ENCODE peak calls at places on chromosomes 12 and 14, in eight cellular contexts. One of them, this sample, is unnamed.

GRCh38 chr14:80378084-80378483 is 166.8 kb upstream of the DIO2 start:
- DNase-seq in HepG2: no peak
- DNase-seq in K562: no peak
- DNase-seq in endothelial cell of umbilical vein: no peak
- DNase-seq in SK-N-SH: no peak
- DNase-seq in GM12878: no peak
- DNase-seq in H1: no peak
- DNase-seq in HCT116: no peak
- DNase-seq in this sample: no peak

GRCh38 chr12:16335838-16336237 is 11.6 kb upstream of the MGST1 start:
- DNase-seq in SK-N-SH: no peak
- DNase-seq in HCT116: no peak
- DNase-seq in H1: no peak
- DNase-seq in endothelial cell of umbilical vein: no peak
- DNase-seq in GM12878: no peak
- DNase-seq in HepG2: no peak
- DNase-seq in K562: no peak
- DNase-seq in this sample: no peak

GRCh38 chr12:101759396-101760047 is 20.3 kb upstream of the SYCP3 start:
- DNase-seq in H1: no peak
- DNase-seq in SK-N-SH: peak; percentile 59
- DNase-seq in GM12878: no peak
- DNase-seq in HepG2: peak; percentile 39
- DNase-seq in HCT116: peak; percentile 13
- DNase-seq in endothelial cell of umbilical vein: peak; percentile 33
- DNase-seq in K562: peak; percentile 38
- DNase-seq in this sample: peak; percentile 62

GRCh38 chr14:103697601-103698379 is 17.5 kb downstream of the XRCC3 start:
- DNase-seq in H1: no peak
- DNase-seq in SK-N-SH: no peak
- DNase-seq in endothelial cell of umbilical vein: no peak
- DNase-seq in GM12878: no peak
- DNase-seq in HCT116: no peak
- DNase-seq in K562: no peak
- DNase-seq in HepG2: no peak
- DNase-seq in this sample: no peak

GRCh38 chr14:96176811-96177211 is 27.8 kb upstream of the BDKRB2 start:
- DNase-seq in endothelial cell of umbilical vein: no peak
- DNase-seq in HCT116: no peak
- DNase-seq in HepG2: no peak
- DNase-seq in H1: no peak
- DNase-seq in SK-N-SH: no peak
- DNase-seq in K562: no peak
- DNase-seq in GM12878: no peak
- DNase-seq in this sample: no peak

GRCh38 chr12:115233891-115234543 is 550.0 kb upstream of the TBX3 start:
- DNase-seq in K562: no peak
- DNase-seq in HepG2: no peak
- DNase-seq in GM12878: no peak
- DNase-seq in HCT116: no peak
- DNase-seq in endothelial cell of umbilical vein: no peak
- DNase-seq in SK-N-SH: peak; percentile 63
- DNase-seq in H1: no peak
- DNase-seq in this sample: peak; percentile 57

GRCh38 chr12:49969027-49969426 is 3.7 kb upstream of the AQP6 start:
- DNase-seq in GM12878: no peak
- DNase-seq in HepG2: no peak
- DNase-seq in H1: no peak
- DNase-seq in endothelial cell of umbilical vein: no peak
- DNase-seq in SK-N-SH: peak; percentile 6
- DNase-seq in HCT116: no peak
- DNase-seq in K562: no peak
- DNase-seq in this sample: no peak

GRCh38 chr12:124654666-124655316 is 87.4 kb upstream of the NCOR2 start:
- DNase-seq in GM12878: no peak
- DNase-seq in HCT116: no peak
- DNase-seq in SK-N-SH: peak; percentile 90
- DNase-seq in K562: no peak
- DNase-seq in endothelial cell of umbilical vein: no peak
- DNase-seq in H1: no peak
- DNase-seq in HepG2: no peak
- DNase-seq in this sample: no peak

GRCh38 chr12:4444031-4444430 is 1.6 kb downstream of the FGF6 start:
- DNase-seq in GM12878: no peak
- DNase-seq in HepG2: no peak
- DNase-seq in H1: no peak
- DNase-seq in endothelial cell of umbilical vein: no peak
- DNase-seq in HCT116: no peak
- DNase-seq in K562: no peak
- DNase-seq in SK-N-SH: no peak
- DNase-seq in this sample: no peak

GRCh38 chr14:69535230-69535848 is 39.3 kb downstream of the CCDC177 start:
- DNase-seq in HCT116: peak; percentile 42
- DNase-seq in endothelial cell of umbilical vein: peak; percentile 34
- DNase-seq in HepG2: peak; percentile 37
- DNase-seq in K562: peak; percentile 25
- DNase-seq in GM12878: no peak
- DNase-seq in SK-N-SH: peak; percentile 84
- DNase-seq in H1: peak; percentile 71
- DNase-seq in this sample: peak; percentile 89

GRCh38 chr12:86727151-86727550 is 471.0 kb upstream of the MGAT4C start:
- DNase-seq in HCT116: no peak
- DNase-seq in endothelial cell of umbilical vein: peak; percentile 87
- DNase-seq in SK-N-SH: no peak
- DNase-seq in H1: no peak
- DNase-seq in K562: no peak
- DNase-seq in HepG2: no peak
- DNase-seq in GM12878: no peak
- DNase-seq in this sample: no peak

GRCh38 chr14:70192915-70193314 is 4.2 kb upstream of the SLC8A3 start:
- DNase-seq in H1: no peak
- DNase-seq in endothelial cell of umbilical vein: no peak
- DNase-seq in GM12878: no peak
- DNase-seq in HepG2: peak; percentile 10
- DNase-seq in SK-N-SH: peak; percentile 29
- DNase-seq in HCT116: no peak
- DNase-seq in K562: no peak
- DNase-seq in this sample: peak; percentile 36

GRCh38 chr12:62484234-62484633 is 17.6 kb downstream of the MON2 start:
- DNase-seq in HCT116: no peak
- DNase-seq in SK-N-SH: no peak
- DNase-seq in GM12878: no peak
- DNase-seq in H1: no peak
- DNase-seq in K562: no peak
- DNase-seq in endothelial cell of umbilical vein: no peak
- DNase-seq in HepG2: no peak
- DNase-seq in this sample: no peak

GRCh38 chr12:115528466-115528865 is 749.0 kb downstream of the MED13L start:
- DNase-seq in HCT116: no peak
- DNase-seq in GM12878: no peak
- DNase-seq in endothelial cell of umbilical vein: no peak
- DNase-seq in K562: no peak
- DNase-seq in SK-N-SH: no peak
- DNase-seq in HepG2: no peak
- DNase-seq in H1: no peak
- DNase-seq in this sample: no peak

GRCh38 chr14:22283000-22283399 is 306.0 kb downstream of the DAD1 start:
- DNase-seq in HCT116: no peak
- DNase-seq in endothelial cell of umbilical vein: no peak
- DNase-seq in H1: no peak
- DNase-seq in SK-N-SH: no peak
- DNase-seq in GM12878: no peak
- DNase-seq in HepG2: no peak
- DNase-seq in K562: no peak
- DNase-seq in this sample: no peak

GRCh38 chr14:24171422-24172260 is at the start of gene REC8:
- DNase-seq in HCT116: no peak
- DNase-seq in HepG2: no peak
- DNase-seq in endothelial cell of umbilical vein: peak; percentile 82
- DNase-seq in SK-N-SH: peak; percentile 97
- DNase-seq in GM12878: peak; percentile 82
- DNase-seq in K562: no peak
- DNase-seq in H1: peak; percentile 97
- DNase-seq in this sample: peak; percentile 100

GRCh38 chr12:16349132-16349463 is 1.7 kb downstream of the MGST1 start:
- DNase-seq in HCT116: no peak
- DNase-seq in GM12878: no peak
- DNase-seq in K562: peak; percentile 27
- DNase-seq in HepG2: peak; percentile 81
- DNase-seq in SK-N-SH: no peak
- DNase-seq in H1: no peak
- DNase-seq in endothelial cell of umbilical vein: peak; percentile 36
- DNase-seq in this sample: peak; percentile 56

GRCh38 chr14:90159147-90159546 is 97.2 kb upstream of the PSMC1 start:
- DNase-seq in HCT116: no peak
- DNase-seq in K562: no peak
- DNase-seq in endothelial cell of umbilical vein: no peak
- DNase-seq in GM12878: no peak
- DNase-seq in H1: no peak
- DNase-seq in HepG2: no peak
- DNase-seq in SK-N-SH: peak; percentile 72
- DNase-seq in this sample: no peak

GRCh38 chr12:127767631-127768030 is 499.3 kb upstream of the TMEM132C start:
- DNase-seq in SK-N-SH: no peak
- DNase-seq in H1: no peak
- DNase-seq in GM12878: no peak
- DNase-seq in HepG2: no peak
- DNase-seq in K562: no peak
- DNase-seq in HCT116: no peak
- DNase-seq in endothelial cell of umbilical vein: no peak
- DNase-seq in this sample: no peak

GRCh38 chr12:24948452-24948815 is 467 bp downstream of the BCAT1 start:
- DNase-seq in H1: peak; percentile 57
- DNase-seq in endothelial cell of umbilical vein: no peak
- DNase-seq in HepG2: no peak
- DNase-seq in SK-N-SH: peak; percentile 63
- DNase-seq in GM12878: peak; percentile 73
- DNase-seq in HCT116: no peak
- DNase-seq in K562: peak; percentile 35
- DNase-seq in this sample: peak; percentile 62

DNA sequence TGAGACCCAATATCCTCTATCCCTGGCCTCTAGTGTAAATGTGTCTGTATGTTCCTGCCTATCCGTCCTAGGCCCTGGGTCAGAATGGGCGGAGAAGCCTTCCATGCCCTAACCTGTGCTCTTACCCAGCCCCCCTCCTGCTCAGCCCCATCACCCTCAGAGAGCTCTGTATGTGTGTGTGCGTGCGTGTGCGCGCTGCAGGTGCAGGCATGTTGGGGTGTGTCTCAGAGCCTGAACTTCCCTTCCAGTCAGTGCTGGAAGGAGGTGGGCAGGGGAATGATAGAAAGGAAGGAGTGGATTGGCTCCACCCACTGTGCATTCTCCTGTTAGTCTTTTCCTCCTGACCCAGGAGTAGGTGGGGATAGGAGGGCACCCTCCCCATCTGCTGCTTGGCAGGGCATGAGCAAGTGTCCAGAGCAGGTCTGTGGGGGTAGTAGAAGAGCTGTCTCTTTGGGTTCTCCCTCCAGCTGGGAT is 7.2 kb downstream of the NAB2 start:
- DNase-seq in SK-N-SH: peak; percentile 10
- DNase-seq in GM12878: no peak
- DNase-seq in HCT116: no peak
- DNase-seq in H1: no peak
- DNase-seq in K562: peak; percentile 13
- DNase-seq in HepG2: no peak
- DNase-seq in endothelial cell of umbilical vein: no peak
- DNase-seq in this sample: no peak
- TF ChIP-seq POLR2AphosphoS5 in SK-N-SH: no peak
- TF ChIP-seq POLR2AphosphoS5 in GM12878: no peak
- TF ChIP-seq POLR2AphosphoS5 in HCT116: peak; percentile 42
- TF ChIP-seq POLR2AphosphoS5 in H1: no peak
- TF ChIP-seq POLR2AphosphoS5 in K562: no peak
- TF ChIP-seq POLR2AphosphoS5 in HepG2: no peak
- TF ChIP-seq POLR2AphosphoS5 in endothelial cell of umbilical vein: no peak
- TF ChIP-seq POLR2AphosphoS5 in this sample: no peak

GRCh38 chr12:11838403-11838802 is 188.9 kb downstream of the ETV6 start:
- DNase-seq in H1: no peak
- DNase-seq in endothelial cell of umbilical vein: no peak
- DNase-seq in HepG2: no peak
- DNase-seq in HCT116: no peak
- DNase-seq in GM12878: no peak
- DNase-seq in SK-N-SH: no peak
- DNase-seq in K562: no peak
- DNase-seq in this sample: no peak

GRCh38 chr12:11837318-11837934 is 188.0 kb downstream of the ETV6 start:
- DNase-seq in K562: no peak
- DNase-seq in endothelial cell of umbilical vein: no peak
- DNase-seq in H1: no peak
- DNase-seq in SK-N-SH: no peak
- DNase-seq in HepG2: no peak
- DNase-seq in GM12878: no peak
- DNase-seq in HCT116: no peak
- DNase-seq in this sample: no peak

GRCh38 chr12:11836964-11837286 is 187.5 kb downstream of the ETV6 start:
- DNase-seq in H1: no peak
- DNase-seq in K562: peak; percentile 11
- DNase-seq in GM12878: no peak
- DNase-seq in HCT116: no peak
- DNase-seq in SK-N-SH: no peak
- DNase-seq in endothelial cell of umbilical vein: no peak
- DNase-seq in HepG2: no peak
- DNase-seq in this sample: no peak

GRCh38 chr12:11839093-11839641 is 189.7 kb downstream of the ETV6 start:
- DNase-seq in HepG2: no peak
- DNase-seq in SK-N-SH: no peak
- DNase-seq in endothelial cell of umbilical vein: peak; percentile 93
- DNase-seq in HCT116: no peak
- DNase-seq in GM12878: no peak
- DNase-seq in K562: peak; percentile 6
- DNase-seq in H1: no peak
- DNase-seq in this sample: no peak

GRCh38 chr12:11840350-11840749 is 190.9 kb downstream of the ETV6 start:
- DNase-seq in HepG2: no peak
- DNase-seq in K562: peak; percentile 7
- DNase-seq in endothelial cell of umbilical vein: peak; percentile 51
- DNase-seq in H1: no peak
- DNase-seq in HCT116: no peak
- DNase-seq in SK-N-SH: no peak
- DNase-seq in GM12878: no peak
- DNase-seq in this sample: no peak
- H3K27ac ChIP-seq in HepG2: no peak overlapping the region
- H3K27ac ChIP-seq in K562: peak overlapping the region; percentile 28
- H3K27ac ChIP-seq in endothelial cell of umbilical vein: peak overlapping the region; percentile 95
- H3K27ac ChIP-seq in H1: no peak overlapping the region
- H3K27ac ChIP-seq in HCT116: no peak overlapping the region
- H3K27ac ChIP-seq in SK-N-SH: no peak overlapping the region
- H3K27ac ChIP-seq in GM12878: peak overlapping the region; percentile 58
- H3K27ac ChIP-seq in this sample: no peak overlapping the region

GRCh38 chr14:100775351-100775830 is 48.7 kb downstream of the DLK1 start:
- DNase-seq in endothelial cell of umbilical vein: no peak
- DNase-seq in HCT116: no peak
- DNase-seq in H1: no peak
- DNase-seq in GM12878: no peak
- DNase-seq in HepG2: no peak
- DNase-seq in K562: no peak
- DNase-seq in SK-N-SH: no peak
- DNase-seq in this sample: no peak
- H2AFZ ChIP-seq in endothelial cell of umbilical vein: no peak overlapping the region
- H2AFZ ChIP-seq in HCT116: no peak overlapping the region
- H2AFZ ChIP-seq in H1: no peak overlapping the region
- H2AFZ ChIP-seq in GM12878: no peak overlapping the region
- H2AFZ ChIP-seq in HepG2: no peak overlapping the region
- H2AFZ ChIP-seq in K562: peak overlapping the region; percentile 69
- H2AFZ ChIP-seq in SK-N-SH: no peak overlapping the region
- H2AFZ ChIP-seq in this sample: no peak overlapping the region

GRCh38 chr12:45725631-45726593 is 3.6 kb upstream of the ARID2 start:
- DNase-seq in GM12878: no peak
- DNase-seq in HepG2: peak; percentile 33
- DNase-seq in endothelial cell of umbilical vein: peak; percentile 81
- DNase-seq in SK-N-SH: peak; percentile 42
- DNase-seq in HCT116: no peak
- DNase-seq in H1: no peak
- DNase-seq in K562: peak; percentile 42
- DNase-seq in this sample: peak; percentile 35
- TF ChIP-seq POLR2AphosphoS5 in GM12878: no peak
- TF ChIP-seq POLR2AphosphoS5 in HepG2: no peak
- TF ChIP-seq POLR2AphosphoS5 in endothelial cell of umbilical vein: no peak
- TF ChIP-seq POLR2AphosphoS5 in SK-N-SH: no peak
- TF ChIP-seq POLR2AphosphoS5 in HCT116: no peak
- TF ChIP-seq POLR2AphosphoS5 in H1: no peak
- TF ChIP-seq POLR2AphosphoS5 in K562: no peak
- TF ChIP-seq POLR2AphosphoS5 in this sample: no peak

This sample was measured in GM23338.